ENCODE peak calls at places on chromosomes 7 and 10, in five cellular contexts. One of them, this sample, is unnamed.
A peak's percentile ranks its signal among the peaks of the same experiment; 100 is the strongest.

GRCh38 chr10:78549536-78549935 is 515.9 kb downstream of the RPS24 start:
- DNase-seq in A172: no peak
- DNase-seq in activated naive CD4-positive, alpha-beta T cell: no peak
- DNase-seq in AG04450: no peak
- DNase-seq in GM13976: no peak
- DNase-seq in this sample: peak; percentile 11

GRCh38 chr7:95376632-95377380 is 19.4 kb downstream of the PON3 start:
- DNase-seq in A172: no peak
- DNase-seq in activated naive CD4-positive, alpha-beta T cell: no peak
- DNase-seq in AG04450: no peak
- DNase-seq in GM13976: no peak
- DNase-seq in this sample: no peak

GRCh38 chr7:92135490-92135889 is 1.2 kb upstream of the CYP51A1 start:
- DNase-seq in A172: no peak
- DNase-seq in activated naive CD4-positive, alpha-beta T cell: no peak
- DNase-seq in AG04450: no peak
- DNase-seq in GM13976: no peak
- DNase-seq in this sample: peak; percentile 7

GRCh38 chr10:59560161-59560560 is 149.5 kb downstream of the SLC16A9 start:
- DNase-seq in A172: no peak
- DNase-seq in activated naive CD4-positive, alpha-beta T cell: no peak
- DNase-seq in AG04450: no peak
- DNase-seq in GM13976: no peak
- DNase-seq in this sample: no peak

GRCh38 chr7:73831656-73832579 is 1.1 kb downstream of the CLDN4 start:
- DNase-seq in A172: no peak
- DNase-seq in activated naive CD4-positive, alpha-beta T cell: no peak
- DNase-seq in AG04450: no peak
- DNase-seq in GM13976: peak; percentile 14
- DNase-seq in this sample: no peak

GRCh38 chr10:95308389-95309302 is 17.8 kb upstream of the PDLIM1 start:
- DNase-seq in A172: peak; percentile 98
- DNase-seq in activated naive CD4-positive, alpha-beta T cell: no peak
- DNase-seq in AG04450: peak; percentile 95
- DNase-seq in GM13976: no peak
- DNase-seq in this sample: peak; percentile 98

GRCh38 chr10:121057291-121057690 is 206.1 kb downstream of the WDR11 start:
- DNase-seq in A172: no peak
- DNase-seq in activated naive CD4-positive, alpha-beta T cell: no peak
- DNase-seq in AG04450: no peak
- DNase-seq in GM13976: no peak
- DNase-seq in this sample: no peak

GRCh38 chr10:4512557-4513286 is 313.3 kb upstream of the AKR1E2 start:
- DNase-seq in A172: peak; percentile 49
- DNase-seq in activated naive CD4-positive, alpha-beta T cell: no peak
- DNase-seq in AG04450: peak; percentile 49
- DNase-seq in GM13976: no peak
- DNase-seq in this sample: peak; percentile 78

GRCh38 chr7:28957822-28958234 is 302 bp downstream of the TRIL start:
- DNase-seq in A172: no peak
- DNase-seq in activated naive CD4-positive, alpha-beta T cell: no peak
- DNase-seq in AG04450: no peak
- DNase-seq in GM13976: peak; percentile 32
- DNase-seq in this sample: no peak

GRCh38 chr10:34628174-34628802 is 186.8 kb downstream of the PARD3 start:
- DNase-seq in A172: peak; percentile 22
- DNase-seq in activated naive CD4-positive, alpha-beta T cell: no peak
- DNase-seq in AG04450: no peak
- DNase-seq in GM13976: no peak
- DNase-seq in this sample: no peak

This sample was measured in MCF 10A.